ENCODE peak calls at places on chromosomes 12 and 14, in four cellular contexts. F, E, D and S are unnamed samples.

GRCh38 chr12:78403136-78403535 is 461.4 kb upstream of the SYT1 start:
- DNase-seq in F (no peak), E (no peak), D (no peak), S (no peak)

GRCh38 chr12:105205322-105206048 is 30.5 kb downstream of the APPL2 start:
- DNase-seq in F (no peak), E (no peak), D (no peak), S (no peak)

GRCh38 chr12:12249216-12250050 is 17.4 kb downstream of the LRP6 start:
- DNase-seq in F (no peak), E (no peak), D (no peak), S (no peak)

GRCh38 chr14:55454264-55455151 is 14.1 kb upstream of the TBPL2 start:
- DNase-seq in F (no peak), E (peak), D (peak), S (no peak)

GRCh38 chr12:17999174-17999801 is 90.7 kb downstream of the RERGL start:
- DNase-seq in F (no peak), E (no peak), D (no peak), S (no peak)

GRCh38 chr14:103539056-103539825 is 10.2 kb downstream of the TRMT61A start:
- DNase-seq in F (no peak), E (no peak), D (no peak), S (no peak)

GRCh38 chr12:88833641-88834116 is 253.4 kb upstream of the KITLG start:
- DNase-seq in F (no peak), E (no peak), D (no peak), S (no peak)

GRCh38 chr12:2501464-2502181 is 293.1 kb upstream of the FKBP4 start:
- DNase-seq in F (no peak), E (peak), D (no peak), S (no peak)

GRCh38 chr12:52362118-52362726 is 5.1 kb downstream of the KRT85 start:
- DNase-seq in F (no peak), E (no peak), D (no peak), S (no peak)

GRCh38 chr12:2297658-2298057 is 244.9 kb downstream of the CACNA1C start:
- DNase-seq in F (no peak), E (no peak), D (no peak), S (no peak)